ENCODE peak calls at places on chromosomes 3 and 15, in nine cellular contexts. One of them, this sample, is unnamed. For H3K4me1, the result is how much of the 10 kb centered on the place peaks cover.

GRCh38 chr3:40427045-40427669 is 30.0 kb upstream of the RPL14 start:
- DNase-seq in Peyer's patch: no peak
- DNase-seq in IMR-90: no peak
- DNase-seq in testis: no peak
- DNase-seq in thoracic aorta: no peak
- DNase-seq in left ventricle myocardium inferior: no peak
- DNase-seq in cardiac muscle cell: no peak
- DNase-seq in tibial artery: no peak
- DNase-seq in vagina: no peak
- DNase-seq in this sample: no peak

GRCh38 chr15:70447927-70448698 is 315.2 kb downstream of the UACA start:
- DNase-seq in cardiac muscle cell: peak
- DNase-seq in Peyer's patch: peak
- DNase-seq in vagina: no peak
- DNase-seq in thoracic aorta: no peak
- DNase-seq in testis: no peak
- DNase-seq in left ventricle myocardium inferior: peak
- DNase-seq in tibial artery: no peak
- DNase-seq in IMR-90: no peak
- DNase-seq in this sample: no peak

GRCh38 chr3:141553055-141553454 is 66.2 kb downstream of the RASA2 start:
- DNase-seq in vagina: no peak
- DNase-seq in IMR-90: no peak
- DNase-seq in left ventricle myocardium inferior: no peak
- DNase-seq in Peyer's patch: no peak
- DNase-seq in cardiac muscle cell: no peak
- DNase-seq in tibial artery: no peak
- DNase-seq in thoracic aorta: no peak
- DNase-seq in testis: no peak
- DNase-seq in this sample: no peak

GRCh38 chr15:81296673-81297072 is 27.3 kb downstream of the STARD5 start:
- DNase-seq in Peyer's patch: peak
- DNase-seq in thoracic aorta: no peak
- DNase-seq in vagina: no peak
- DNase-seq in cardiac muscle cell: no peak
- DNase-seq in tibial artery: peak
- DNase-seq in testis: peak
- DNase-seq in IMR-90: no peak
- DNase-seq in left ventricle myocardium inferior: peak
- DNase-seq in this sample: no peak

GRCh38 chr15:43105077-43105769 is 615 bp downstream of the UBR1 start:
- DNase-seq in thoracic aorta: no peak
- DNase-seq in left ventricle myocardium inferior: no peak
- DNase-seq in IMR-90: peak
- DNase-seq in vagina: no peak
- DNase-seq in Peyer's patch: no peak
- DNase-seq in tibial artery: no peak
- DNase-seq in cardiac muscle cell: peak
- DNase-seq in testis: peak
- DNase-seq in this sample: no peak

GRCh38 chr3:128155614-128156360 is 2.5 kb downstream of the EEFSEC start:
- DNase-seq in left ventricle myocardium inferior: no peak
- DNase-seq in thoracic aorta: no peak
- DNase-seq in testis: no peak
- DNase-seq in cardiac muscle cell: no peak
- DNase-seq in tibial artery: no peak
- DNase-seq in vagina: no peak
- DNase-seq in Peyer's patch: no peak
- DNase-seq in IMR-90: no peak
- DNase-seq in this sample: no peak

GRCh38 chr3:48678056-48678455 is 7.7 kb downstream of the NCKIPSD start:
- DNase-seq in tibial artery: no peak
- DNase-seq in Peyer's patch: no peak
- DNase-seq in vagina: no peak
- DNase-seq in IMR-90: peak
- DNase-seq in left ventricle myocardium inferior: no peak
- DNase-seq in testis: no peak
- DNase-seq in thoracic aorta: no peak
- DNase-seq in cardiac muscle cell: no peak
- DNase-seq in this sample: no peak

GRCh38 chr3:177284383-177284881 is 87.2 kb upstream of the TBL1XR1 start:
- DNase-seq in vagina: no peak
- DNase-seq in testis: peak
- DNase-seq in left ventricle myocardium inferior: peak
- DNase-seq in tibial artery: peak
- DNase-seq in thoracic aorta: no peak
- DNase-seq in IMR-90: peak
- DNase-seq in cardiac muscle cell: peak
- DNase-seq in Peyer's patch: no peak
- DNase-seq in this sample: peak

GRCh38 chr3:126033765-126034164 is 50.2 kb downstream of the SLC41A3 start:
- DNase-seq in vagina: no peak
- DNase-seq in left ventricle myocardium inferior: no peak
- DNase-seq in Peyer's patch: no peak
- DNase-seq in cardiac muscle cell: no peak
- DNase-seq in thoracic aorta: no peak
- DNase-seq in IMR-90: no peak
- DNase-seq in testis: no peak
- DNase-seq in tibial artery: no peak
- DNase-seq in this sample: no peak

GRCh38 chr3:126034481-126035361 is 49.2 kb downstream of the SLC41A3 start:
- DNase-seq in vagina: no peak
- DNase-seq in IMR-90: peak
- DNase-seq in cardiac muscle cell: no peak
- DNase-seq in left ventricle myocardium inferior: no peak
- DNase-seq in tibial artery: no peak
- DNase-seq in Peyer's patch: no peak
- DNase-seq in testis: no peak
- DNase-seq in thoracic aorta: no peak
- DNase-seq in this sample: no peak

GRCh38 chr3:126031981-126032471 is 51.9 kb downstream of the SLC41A3 start:
- DNase-seq in cardiac muscle cell: no peak
- DNase-seq in IMR-90: no peak
- DNase-seq in tibial artery: no peak
- DNase-seq in left ventricle myocardium inferior: no peak
- DNase-seq in Peyer's patch: no peak
- DNase-seq in thoracic aorta: no peak
- DNase-seq in testis: no peak
- DNase-seq in vagina: no peak
- DNase-seq in this sample: no peak

GRCh38 chr3:126035362-126036050 is 48.4 kb downstream of the SLC41A3 start:
- DNase-seq in vagina: no peak
- DNase-seq in testis: no peak
- DNase-seq in thoracic aorta: no peak
- DNase-seq in tibial artery: no peak
- DNase-seq in left ventricle myocardium inferior: no peak
- DNase-seq in Peyer's patch: no peak
- DNase-seq in IMR-90: no peak
- DNase-seq in cardiac muscle cell: no peak
- DNase-seq in this sample: no peak

GRCh38 chr3:126033051-126033745 is 50.7 kb downstream of the SLC41A3 start:
- DNase-seq in Peyer's patch: no peak
- DNase-seq in thoracic aorta: no peak
- DNase-seq in testis: no peak
- DNase-seq in tibial artery: no peak
- DNase-seq in vagina: no peak
- DNase-seq in IMR-90: no peak
- DNase-seq in cardiac muscle cell: no peak
- DNase-seq in left ventricle myocardium inferior: no peak
- DNase-seq in this sample: no peak
- H3K4me3 ChIP-seq in Peyer's patch: no peak
- H3K4me3 ChIP-seq in thoracic aorta: no peak
- H3K4me3 ChIP-seq in testis: no peak
- H3K4me3 ChIP-seq in tibial artery: no peak
- H3K4me3 ChIP-seq in vagina: no peak
- H3K4me3 ChIP-seq in IMR-90: no peak
- H3K4me3 ChIP-seq in cardiac muscle cell: no peak
- H3K4me3 ChIP-seq in left ventricle myocardium inferior: no peak
- H3K4me3 ChIP-seq in this sample: no peak

DNA sequence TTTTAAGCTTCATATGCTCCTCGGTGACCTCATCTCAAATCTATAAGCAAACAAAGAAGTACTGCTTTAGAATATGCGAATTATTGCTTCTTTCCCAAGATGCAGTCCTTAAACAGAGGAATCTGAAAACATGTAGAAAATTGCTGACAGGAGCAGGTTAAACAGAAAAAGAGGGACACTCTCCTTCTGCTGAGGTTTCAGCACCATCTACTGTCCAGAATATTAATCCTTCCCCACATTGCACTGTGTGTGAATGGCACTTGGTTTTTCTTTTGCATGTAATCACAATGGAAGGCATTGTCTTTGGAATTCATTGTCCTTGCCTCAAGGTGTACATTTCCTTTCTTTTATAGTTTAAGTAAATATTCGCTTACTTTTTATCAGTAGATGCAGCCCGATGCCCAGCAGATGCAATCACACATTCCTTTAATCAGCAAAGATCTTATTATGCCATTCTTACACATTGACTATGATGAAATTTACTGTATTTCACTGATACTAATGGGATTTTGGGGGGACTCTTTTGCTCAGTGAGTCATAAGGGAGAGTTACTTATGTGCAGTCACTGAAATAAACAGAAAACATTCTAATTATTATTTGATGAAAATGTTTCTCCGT is 94.6 kb downstream of the IL5RA start:
- DNase-seq in cardiac muscle cell: peak
- DNase-seq in left ventricle myocardium inferior: no peak
- DNase-seq in thoracic aorta: no peak
- DNase-seq in IMR-90: peak
- DNase-seq in tibial artery: no peak
- DNase-seq in testis: no peak
- DNase-seq in vagina: no peak
- DNase-seq in Peyer's patch: no peak
- DNase-seq in this sample: no peak
- TF ChIP-seq CTCF in cardiac muscle cell: peak
- TF ChIP-seq CTCF in left ventricle myocardium inferior: peak
- TF ChIP-seq CTCF in thoracic aorta: no peak
- TF ChIP-seq CTCF in IMR-90: peak
- TF ChIP-seq CTCF in tibial artery: peak
- TF ChIP-seq CTCF in testis: no peak
- TF ChIP-seq CTCF in vagina: no peak
- TF ChIP-seq CTCF in Peyer's patch: peak
- TF ChIP-seq CTCF in this sample: peak

GRCh38 chr3:71850654-71851053 is 65.7 kb upstream of the PROK2 start:
- DNase-seq in thoracic aorta: no peak
- DNase-seq in left ventricle myocardium inferior: no peak
- DNase-seq in testis: no peak
- DNase-seq in IMR-90: no peak
- DNase-seq in Peyer's patch: no peak
- DNase-seq in tibial artery: no peak
- DNase-seq in cardiac muscle cell: no peak
- DNase-seq in vagina: no peak
- DNase-seq in this sample: no peak
- H3K4me1 ChIP-seq in thoracic aorta: under half
- H3K4me1 ChIP-seq in left ventricle myocardium inferior: under half
- H3K4me1 ChIP-seq in testis: under half
- H3K4me1 ChIP-seq in IMR-90: under half
- H3K4me1 ChIP-seq in Peyer's patch: under half
- H3K4me1 ChIP-seq in tibial artery: under half
- H3K4me1 ChIP-seq in cardiac muscle cell: under half
- H3K4me1 ChIP-seq in vagina: under half
- H3K4me1 ChIP-seq in this sample: under half

GRCh38 chr3:189911001-189911400 is 209.7 kb downstream of the P3H2 start:
- DNase-seq in testis: no peak
- DNase-seq in tibial artery: no peak
- DNase-seq in vagina: no peak
- DNase-seq in Peyer's patch: no peak
- DNase-seq in left ventricle myocardium inferior: no peak
- DNase-seq in IMR-90: no peak
- DNase-seq in cardiac muscle cell: no peak
- DNase-seq in thoracic aorta: no peak
- DNase-seq in this sample: no peak

GRCh38 chr3:189909139-189909538 is 211.6 kb downstream of the P3H2 start:
- DNase-seq in vagina: no peak
- DNase-seq in left ventricle myocardium inferior: no peak
- DNase-seq in testis: no peak
- DNase-seq in cardiac muscle cell: no peak
- DNase-seq in tibial artery: no peak
- DNase-seq in IMR-90: no peak
- DNase-seq in thoracic aorta: no peak
- DNase-seq in Peyer's patch: no peak
- DNase-seq in this sample: no peak

GRCh38 chr3:189909573-189909972 is 211.1 kb downstream of the P3H2 start:
- DNase-seq in Peyer's patch: no peak
- DNase-seq in vagina: no peak
- DNase-seq in thoracic aorta: no peak
- DNase-seq in cardiac muscle cell: no peak
- DNase-seq in testis: no peak
- DNase-seq in left ventricle myocardium inferior: no peak
- DNase-seq in tibial artery: no peak
- DNase-seq in IMR-90: no peak
- DNase-seq in this sample: no peak

DNA sequence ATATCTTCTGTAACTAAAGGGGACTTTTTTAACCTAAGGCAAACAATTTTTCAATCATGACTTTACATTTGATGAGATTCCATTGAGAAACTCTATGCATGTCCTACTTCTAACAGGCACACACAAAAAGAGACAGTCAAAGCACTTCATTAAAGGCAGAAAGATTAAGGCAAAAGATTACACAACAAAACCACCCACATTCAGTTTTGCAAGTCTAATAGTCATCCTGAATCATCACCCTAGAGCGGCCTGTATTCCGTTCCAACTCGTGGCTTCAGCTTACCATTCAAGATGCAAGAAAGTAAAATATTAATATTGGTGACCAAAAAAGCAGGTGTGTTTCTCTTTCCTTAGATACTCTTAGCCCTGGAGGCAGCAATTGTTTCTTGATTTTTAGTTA is 205.9 kb downstream of the P3H2 start:
- DNase-seq in left ventricle myocardium inferior: no peak
- DNase-seq in vagina: no peak
- DNase-seq in testis: no peak
- DNase-seq in tibial artery: peak
- DNase-seq in cardiac muscle cell: no peak
- DNase-seq in IMR-90: peak
- DNase-seq in Peyer's patch: no peak
- DNase-seq in thoracic aorta: no peak
- DNase-seq in this sample: no peak
- H3K4me3 ChIP-seq in left ventricle myocardium inferior: no peak
- H3K4me3 ChIP-seq in vagina: no peak
- H3K4me3 ChIP-seq in testis: no peak
- H3K4me3 ChIP-seq in tibial artery: no peak
- H3K4me3 ChIP-seq in cardiac muscle cell: no peak
- H3K4me3 ChIP-seq in IMR-90: no peak
- H3K4me3 ChIP-seq in Peyer's patch: no peak
- H3K4me3 ChIP-seq in thoracic aorta: no peak
- H3K4me3 ChIP-seq in this sample: no peak